ENCODE peak calls at places on chromosome 10, in six cellular contexts. G, U, Y, V, W and T are unnamed samples.

GRCh38 chr10:116836902-116837513 is 12.3 kb upstream of the ENO4 start:
- DNase-seq in U (no peak), W (no peak), Y (no peak), G (no peak), V (no peak), T (no peak)

GRCh38 chr10:48649349-48649944 is 35.2 kb upstream of the WDFY4 start:
- DNase-seq in V (no peak), U (no peak), G (peak), Y (no peak), W (no peak), T (no peak)

GRCh38 chr10:18144928-18145327 is 4.7 kb downstream of the CACNB2 start:
- DNase-seq in Y (no peak), W (peak), V (no peak), U (no peak), G (peak), T (no peak)

GRCh38 chr10:47030191-47030698 is 119.0 kb downstream of the PTPN20 start:
- DNase-seq in U (no peak), V (no peak), G (no peak), W (no peak), Y (no peak), T (no peak)

GRCh38 chr10:96587255-96588059 is 645 bp upstream of the TM9SF3 start:
- DNase-seq in G (peak), Y (no peak), W (no peak), V (peak), U (peak), T (no peak)

GRCh38 chr10:119657725-119658124 is 6.5 kb downstream of the BAG3 start:
- DNase-seq in V (no peak), G (peak), Y (no peak), W (no peak), U (no peak), T (no peak)

GRCh38 chr10:22606164-22606614 is 108.2 kb downstream of the PIP4K2A start:
- DNase-seq in U (no peak), Y (no peak), V (no peak), W (no peak), G (peak), T (no peak)

GRCh38 chr10:86439544-86439943 is 72.9 kb upstream of the GRID1 start:
- DNase-seq in U (no peak), Y (no peak), V (peak), G (peak), W (peak), T (peak)

GRCh38 chr10:6348091-6348862 is 145.5 kb downstream of the PFKFB3 start:
- DNase-seq in Y (peak), W (peak), G (no peak), V (no peak), U (peak), T (peak)

GRCh38 chr10:53223846-53224245 is 451.3 kb upstream of the MBL2 start:
- DNase-seq in V (no peak), U (no peak), Y (no peak), G (no peak), W (no peak), T (no peak)

GRCh38 chr10:58782876-58783859 is 270.5 kb downstream of the BICC1 start:
- DNase-seq in Y (no peak), U (no peak), W (peak), G (peak), V (peak), T (no peak)

GRCh38 chr10:24208661-24209420 is at the start of gene KIAA1217:
- DNase-seq in G (peak), Y (no peak), W (peak), U (no peak), V (no peak), T (no peak)

GRCh38 chr10:101303087-101303753 is 50.7 kb upstream of the BTRC start:
- DNase-seq in Y (no peak), W (no peak), U (no peak), V (no peak), G (no peak), T (no peak)

GRCh38 chr10:22252286-22252800 is 34.5 kb upstream of the EBLN1 start:
- DNase-seq in G (peak), U (peak), Y (peak), W (peak), V (no peak), T (no peak)

GRCh38 chr10:102287991-102288390 is 42.7 kb downstream of the GBF1 start:
- DNase-seq in U (no peak), V (no peak), W (no peak), G (no peak), Y (no peak), T (no peak)

GRCh38 chr10:1107679-1108078 is 51.5 kb downstream of the WDR37 start:
- DNase-seq in Y (no peak), W (no peak), V (no peak), G (no peak), U (no peak), T (no peak)

GRCh38 chr10:36681751-36682633 is 443.4 kb upstream of the ANKRD30A start:
- DNase-seq in G (no peak), U (no peak), W (no peak), Y (no peak), V (no peak), T (no peak)

GRCh38 chr10:131710142-131710861 is 190.5 kb upstream of the PPP2R2D start:
- DNase-seq in Y (no peak), G (no peak), W (no peak), U (no peak), V (no peak), T (no peak)

GRCh38 chr10:59073456-59074053 is 102.9 kb upstream of the PHYHIPL start:
- DNase-seq in W (no peak), V (no peak), U (no peak), G (no peak), Y (no peak), T (no peak)

GRCh38 chr10:130737622-130738021 is 573.9 kb downstream of the TCERG1L start:
- DNase-seq in W (no peak), U (no peak), V (no peak), G (no peak), Y (no peak), T (no peak)

GRCh38 chr10:76942556-76943416 is 694.8 kb downstream of the KCNMA1 start:
- DNase-seq in Y (no peak), U (no peak), V (no peak), G (peak), W (no peak), T (no peak)

GRCh38 chr10:34732926-34733325 is 82.2 kb downstream of the PARD3 start:
- DNase-seq in V (no peak), U (no peak), G (peak), Y (no peak), W (no peak), T (no peak)

GRCh38 chr10:122290833-122291532 is 19.9 kb downstream of the BTBD16 start:
- DNase-seq in U (no peak), W (no peak), Y (no peak), G (no peak), V (no peak), T (no peak)

GRCh38 chr10:42488416-42488815 is 150.0 kb downstream of the ZNF33B start:
- DNase-seq in Y (no peak), U (no peak), G (no peak), V (no peak), W (no peak), T (no peak)

GRCh38 chr10:78531088-78531487 is 497.4 kb downstream of the RPS24 start:
- DNase-seq in G (no peak), U (no peak), V (no peak), W (no peak), Y (no peak), T (no peak)